ENCODE peak calls at places on chromosomes 11 and 22, in four cellular contexts. O is DND-41, B is HL-60, W is breast epithelium. K is an unnamed sample.

GRCh38 chr11:123231263-123231662 is 36.2 kb upstream of the CLMP start:
- DNase-seq in O (no peak), B (no peak), W (no peak), K (no peak)

GRCh38 chr22:35921777-35922176 is 106.8 kb downstream of the RBFOX2 start:
- DNase-seq in O (peak; percentile 53), B (no peak), W (no peak), K (peak; percentile 67)

GRCh38 chr11:35458846-35459245 is 39.5 kb upstream of the SLC1A2 start:
- DNase-seq in O (no peak), B (no peak), W (no peak), K (no peak)

GRCh38 chr11:15725246-15725645 is 610.5 kb downstream of the INSC start:
- DNase-seq in O (no peak), B (no peak), W (no peak), K (no peak)

GRCh38 chr11:33452806-33453205 is 195.6 kb downstream of the HIPK3 start:
- DNase-seq in O (no peak), B (no peak), W (no peak), K (no peak)

GRCh38 chr11:123590296-123590912 is 64.0 kb downstream of the SCN3B start:
- DNase-seq in O (no peak), B (no peak), W (no peak), K (peak; percentile 48)

GRCh38 chr22:17896552-17896951 is 122.3 kb upstream of the BID start:
- DNase-seq in O (no peak), B (no peak), W (no peak), K (peak; percentile 49)

GRCh38 chr11:126530416-126530815 is 174.9 kb downstream of the ST3GAL4 start:
- DNase-seq in O (no peak), B (no peak), W (no peak), K (no peak)

GRCh38 chr11:118834428-118835028 is 43.6 kb upstream of the DDX6 start:
- DNase-seq in O (no peak), B (no peak), W (no peak), K (no peak)

GRCh38 chr22:38452373-38453064 is 2.5 kb downstream of the KCNJ4 start:
- DNase-seq in O (no peak), B (no peak), W (no peak), K (no peak)

DNA sequence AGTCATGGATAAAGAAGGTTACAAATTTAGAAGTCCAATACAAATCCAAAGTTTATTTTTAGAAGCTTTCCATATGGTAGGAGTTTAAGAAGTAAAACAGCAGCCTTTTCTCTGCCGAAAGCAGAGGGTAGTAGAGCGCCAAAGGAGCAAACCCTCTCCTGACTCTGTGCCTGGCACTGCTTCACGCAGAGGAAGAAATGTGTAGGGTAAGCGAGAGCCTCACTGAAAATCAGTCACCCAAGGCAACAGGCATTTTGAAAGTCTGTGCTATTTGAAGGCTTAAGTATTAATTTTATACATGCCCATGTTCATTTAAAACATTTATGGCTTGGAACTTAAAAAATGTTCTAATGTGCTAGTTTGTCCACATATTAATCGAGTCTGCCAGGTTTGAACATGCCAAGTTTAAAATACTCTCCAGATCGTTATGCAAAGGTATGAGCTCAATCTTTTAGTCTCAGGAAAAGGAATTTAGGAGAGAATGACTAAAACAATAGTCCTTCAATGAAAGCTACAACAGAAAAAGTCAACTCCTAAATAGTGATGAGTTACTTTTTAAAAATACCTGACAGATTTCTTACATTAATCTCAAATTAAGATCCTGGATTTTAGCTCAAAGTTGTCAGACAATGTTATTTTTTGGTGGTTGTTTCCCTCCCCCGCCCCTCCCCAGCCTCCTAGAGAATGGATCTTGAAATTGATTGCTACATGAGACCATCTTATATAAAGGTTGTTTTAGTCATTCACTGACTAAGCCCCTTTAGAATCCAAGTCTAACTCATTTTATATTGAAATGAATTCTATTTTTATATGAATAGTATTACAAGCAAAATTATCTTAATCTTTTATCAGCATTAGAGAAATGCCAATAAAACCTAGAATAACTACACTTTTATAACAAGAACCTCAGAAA is 38.7 kb downstream of the MRTFA start:
- DNase-seq in O (no peak), B (no peak), W (no peak), K (no peak)
- TF ChIP-seq CTCF in O (no peak), B (no peak), W (no peak), K (no peak)

DNA sequence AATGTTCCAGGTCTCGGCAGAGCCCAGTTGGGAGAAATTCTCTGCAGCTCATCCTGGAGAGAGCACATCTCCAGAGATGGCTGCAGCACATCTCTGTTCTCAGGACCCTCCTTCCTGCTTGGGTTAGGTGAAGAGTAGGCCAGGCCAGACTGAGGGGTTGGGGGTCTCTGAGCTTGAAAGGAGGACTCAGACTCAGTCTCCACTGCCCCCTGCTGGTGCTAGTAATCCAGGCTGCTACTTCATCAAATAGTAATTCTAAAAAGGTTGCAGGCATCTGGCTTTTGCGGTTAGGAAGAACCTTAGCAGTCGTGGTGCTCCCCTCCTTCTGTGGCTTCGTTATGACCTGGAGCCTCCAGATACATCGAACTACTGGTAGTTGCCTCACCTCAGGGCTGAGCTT is 9.7 kb downstream of the TUB start:
- DNase-seq in O (peak; percentile 48), B (no peak), W (peak; percentile 46), K (no peak)
- TF ChIP-seq CTCF in O (peak; percentile 68), B (peak; percentile 12), W (peak; percentile 23), K (peak; percentile 22)

GRCh38 chr22:33083212-33083611 is 25.0 kb upstream of the SYN3 start:
- DNase-seq in O (no peak), B (no peak), W (no peak), K (no peak)
- TF ChIP-seq CTCF in O (peak; percentile 44), B (no peak), W (no peak), K (no peak)

DNA sequence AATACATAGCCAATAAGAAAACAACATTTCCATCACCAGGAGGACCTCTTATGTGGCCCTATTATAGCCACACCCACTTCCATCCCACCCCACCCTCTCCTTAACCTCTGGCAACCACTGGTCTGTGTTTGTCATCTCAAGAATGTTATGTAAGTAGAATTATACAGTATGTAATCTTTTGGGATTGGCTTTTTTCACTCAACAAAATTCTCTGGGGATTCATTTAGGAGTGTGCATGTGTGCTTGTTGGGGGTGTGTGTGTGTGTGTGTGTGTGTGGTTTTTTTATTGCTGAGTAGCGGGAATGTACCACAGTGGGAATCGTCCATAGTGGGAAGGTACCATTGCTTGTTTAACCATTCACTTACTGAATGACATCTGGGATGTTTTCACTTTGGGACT is 5.2 kb downstream of the KCNJ5 start:
- DNase-seq in O (no peak), B (no peak), W (no peak), K (no peak)
- TF ChIP-seq CTCF in O (no peak), B (no peak), W (no peak), K (no peak)

GRCh38 chr11:128759168-128759567 is 65.3 kb downstream of the FLI1 start:
- DNase-seq in O (no peak), B (no peak), W (no peak), K (no peak)

GRCh38 chr11:128759597-128759996 is 65.7 kb downstream of the FLI1 start:
- DNase-seq in O (no peak), B (no peak), W (no peak), K (no peak)

GRCh38 chr11:128756469-128756868 is 62.6 kb downstream of the FLI1 start:
- DNase-seq in O (no peak), B (no peak), W (no peak), K (no peak)

GRCh38 chr11:128757886-128758612 is 64.2 kb downstream of the FLI1 start:
- DNase-seq in O (no peak), B (no peak), W (no peak), K (no peak)

DNA sequence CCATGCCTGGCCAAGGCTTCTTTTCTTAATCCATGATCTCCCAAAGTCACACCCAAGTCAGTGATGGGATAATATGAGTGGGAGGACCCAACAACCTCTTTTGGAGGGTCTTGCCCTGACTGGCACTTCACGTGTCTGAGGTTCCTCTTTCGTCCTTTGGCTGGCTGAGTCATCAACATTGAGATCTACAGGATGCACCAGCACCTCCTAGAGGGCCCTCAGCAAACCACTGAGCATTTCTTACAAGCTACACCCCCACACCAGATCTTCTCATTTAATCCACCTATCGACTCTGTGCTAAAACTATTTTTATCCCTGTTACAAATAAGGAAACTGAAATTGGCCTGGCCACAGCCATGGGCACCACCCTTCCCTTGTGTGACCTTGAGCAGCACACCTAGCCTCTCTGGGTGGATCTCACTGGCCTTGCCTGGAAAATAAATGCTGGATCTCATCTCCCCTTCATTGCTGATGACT is 63.4 kb downstream of the FLI1 start:
- DNase-seq in O (peak; percentile 32), B (peak; percentile 68), W (no peak), K (no peak)
- TF ChIP-seq CTCF in O (peak; percentile 60), B (peak; percentile 78), W (no peak), K (no peak)

DNA sequence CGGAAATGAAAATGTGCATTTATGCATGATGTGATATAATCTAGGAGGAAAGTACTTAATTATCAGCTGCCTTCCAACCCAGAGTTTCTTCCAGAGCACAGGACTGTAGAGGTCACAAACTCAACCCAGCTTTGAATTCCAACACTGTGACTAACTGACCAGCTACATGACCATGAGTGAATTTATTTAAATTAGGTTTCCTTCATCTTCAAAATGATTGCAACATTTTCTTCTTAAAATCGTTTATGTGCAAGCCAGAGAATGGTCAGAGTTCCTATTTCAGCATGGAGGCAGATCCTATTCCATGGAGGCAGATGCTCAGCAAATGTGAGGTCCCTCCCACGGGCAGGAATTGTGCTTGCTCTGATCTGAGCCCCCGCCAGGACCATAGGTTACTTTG is 42.4 kb downstream of the OSBP start:
- DNase-seq in O (no peak), B (no peak), W (no peak), K (no peak)
- TF ChIP-seq CTCF in O (no peak), B (no peak), W (no peak), K (no peak)